ENCODE peak calls at places on chromosome 4, in four cellular contexts. X, J, U and M are unnamed samples.

GRCh38 chr4:1200425-1201035 is 28.1 kb upstream of the SPON2 start:
- DNase-seq in X (no peak), J (peak; percentile 43), U (no peak), M (no peak)

GRCh38 chr4:1080961-1081688 is 32.2 kb downstream of the RNF212 start:
- DNase-seq in X (no peak), J (no peak), U (no peak), M (no peak)

GRCh38 chr4:105878668-105879067 is 16.6 kb upstream of the NPNT start:
- DNase-seq in U (no peak), J (no peak), X (no peak), M (no peak)

GRCh38 chr4:27515140-27515539 is 654.5 kb downstream of the STIM2 start:
- DNase-seq in U (no peak), X (no peak), J (no peak), M (no peak)

GRCh38 chr4:130053723-130054122 is 957.8 kb downstream of the C4orf33 start:
- DNase-seq in X (no peak), J (no peak), U (no peak), M (peak; percentile 40)

GRCh38 chr4:136873555-136873954 is 658.7 kb downstream of the PCDH18 start:
- DNase-seq in J (no peak), U (no peak), X (no peak), M (no peak)

GRCh38 chr4:34619531-34620109 is 1624.7 kb downstream of the ARAP2 start:
- DNase-seq in X (no peak), U (no peak), J (no peak), M (no peak)

GRCh38 chr4:573122-573892 is 2.8 kb downstream of the TMEM271 start:
- DNase-seq in U (no peak), X (no peak), J (no peak), M (no peak)

GRCh38 chr4:154566639-154567204 is 3.9 kb downstream of the FGB start:
- DNase-seq in U (no peak), J (no peak), X (no peak), M (no peak)

GRCh38 chr4:116358633-116359222 is 726.6 kb downstream of the TRAM1L1 start:
- DNase-seq in X (peak; percentile 64), U (peak; percentile 44), J (peak; percentile 39), M (peak; percentile 82)

GRCh38 chr4:122798101-122798500 is 28.5 kb upstream of the FGF2 start:
- DNase-seq in X (no peak), U (no peak), J (peak; percentile 52), M (peak; percentile 13)

GRCh38 chr4:176566769-176567168 is 226.0 kb downstream of the VEGFC start:
- DNase-seq in U (no peak), X (no peak), J (no peak), M (no peak)

GRCh38 chr4:3786196-3786869 is 20.1 kb downstream of the ADRA2C start:
- DNase-seq in X (no peak), J (no peak), U (no peak), M (peak; percentile 59)

GRCh38 chr4:156889616-156890594 is 81.7 kb downstream of the PDGFC start:
- DNase-seq in X (no peak), U (no peak), J (no peak), M (no peak)

GRCh38 chr4:44985152-44985551 is 258.8 kb upstream of the GNPDA2 start:
- DNase-seq in X (no peak), U (no peak), J (no peak), M (no peak)

GRCh38 chr4:150007512-150007911 is 70.7 kb upstream of the DCLK2 start:
- DNase-seq in J (no peak), U (no peak), X (no peak), M (no peak)

GRCh38 chr4:118732591-118733330 is 47.6 kb downstream of the METTL14 start:
- DNase-seq in J (no peak), X (no peak), U (no peak), M (no peak)

GRCh38 chr4:6996481-6996880 is 46.7 kb upstream of the TADA2B start:
- DNase-seq in U (no peak), J (no peak), X (no peak), M (no peak)

GRCh38 chr4:65367306-65367705 is 303.0 kb downstream of the EPHA5 start:
- DNase-seq in U (no peak), X (no peak), J (no peak), M (no peak)

GRCh38 chr4:82629238-82630000 is 67.6 kb upstream of the TMEM150C start:
- DNase-seq in X (no peak), J (no peak), U (no peak), M (no peak)

GRCh38 chr4:100938698-100939097 is 408.6 kb downstream of the PPP3CA start:
- DNase-seq in X (no peak), U (no peak), J (no peak), M (no peak)

GRCh38 chr4:33386761-33387160 is 2666.6 kb downstream of the PCDH7 start:
- DNase-seq in J (no peak), X (no peak), U (no peak), M (no peak)

GRCh38 chr4:151604238-151604637 is 156.6 kb downstream of the GATB start:
- DNase-seq in J (no peak), U (no peak), X (no peak), M (no peak)

GRCh38 chr4:3283483-3283882 is 9.3 kb upstream of the RGS12 start:
- DNase-seq in X (no peak), J (no peak), U (no peak), M (no peak)

GRCh38 chr4:165707126-165707525 is 165.9 kb upstream of the TLL1 start:
- DNase-seq in U (no peak), X (no peak), J (no peak), M (no peak)

GRCh38 chr4:53734584-53735363 is 143.5 kb upstream of the LNX1 start:
- DNase-seq in J (no peak), U (no peak), X (no peak), M (no peak)

GRCh38 chr4:138734746-138735145 is 280.8 kb upstream of the NOCT start:
- DNase-seq in J (no peak), U (no peak), X (no peak), M (no peak)

GRCh38 chr4:88964450-88964849 is 92.5 kb downstream of the FAM13A start:
- DNase-seq in J (no peak), X (no peak), U (no peak), M (no peak)

GRCh38 chr4:166989886-166990285 is 244.4 kb downstream of the SPOCK3 start:
- DNase-seq in J (no peak), U (no peak), X (no peak), M (no peak)

GRCh38 chr4:20249333-20249732 is 2.4 kb upstream of the SLIT2 start:
- DNase-seq in X (no peak), U (no peak), J (no peak), M (no peak)

GRCh38 chr4:53956454-53956853 is 108.0 kb downstream of the CHIC2 start:
- DNase-seq in X (no peak), U (no peak), J (no peak), M (no peak)

GRCh38 chr4:81690871-81691270 is 219.2 kb upstream of the RASGEF1B start:
- DNase-seq in X (no peak), U (no peak), J (no peak), M (no peak)

GRCh38 chr4:54232151-54232688 is 3.1 kb downstream of the PDGFRA start:
- DNase-seq in U (no peak), J (no peak), X (no peak), M (no peak)

GRCh38 chr4:7894677-7895181 is 44.9 kb downstream of the AFAP1 start:
- DNase-seq in J (no peak), X (no peak), U (no peak), M (no peak)

GRCh38 chr4:118086334-118086733 is 52.0 kb downstream of the NDST3 start:
- DNase-seq in J (no peak), X (no peak), U (no peak), M (no peak)

GRCh38 chr4:2817701-2818350 is 24.9 kb downstream of the SH3BP2 start:
- DNase-seq in J (no peak), U (no peak), X (no peak), M (no peak)

GRCh38 chr4:140724780-140725179 is 31.4 kb downstream of the TBC1D9 start:
- DNase-seq in J (no peak), X (no peak), U (no peak), M (no peak)

GRCh38 chr4:140730108-140730507 is 26.1 kb downstream of the TBC1D9 start:
- DNase-seq in U (no peak), X (no peak), J (no peak), M (no peak)

GRCh38 chr4:140725556-140725955 is 30.6 kb downstream of the TBC1D9 start:
- DNase-seq in U (no peak), X (no peak), J (no peak), M (no peak)

GRCh38 chr4:140732780-140733179 is 23.4 kb downstream of the TBC1D9 start:
- DNase-seq in J (no peak), X (no peak), U (no peak), M (no peak)

GRCh38 chr4:140726776-140727500 is 29.2 kb downstream of the TBC1D9 start:
- DNase-seq in X (no peak), U (no peak), J (no peak), M (no peak)
- H3K4me2 ChIP-seq in X (no peak overlapping the region), U (no peak overlapping the region), J (no peak overlapping the region), M (peak overlapping the region; percentile 23)

DNA sequence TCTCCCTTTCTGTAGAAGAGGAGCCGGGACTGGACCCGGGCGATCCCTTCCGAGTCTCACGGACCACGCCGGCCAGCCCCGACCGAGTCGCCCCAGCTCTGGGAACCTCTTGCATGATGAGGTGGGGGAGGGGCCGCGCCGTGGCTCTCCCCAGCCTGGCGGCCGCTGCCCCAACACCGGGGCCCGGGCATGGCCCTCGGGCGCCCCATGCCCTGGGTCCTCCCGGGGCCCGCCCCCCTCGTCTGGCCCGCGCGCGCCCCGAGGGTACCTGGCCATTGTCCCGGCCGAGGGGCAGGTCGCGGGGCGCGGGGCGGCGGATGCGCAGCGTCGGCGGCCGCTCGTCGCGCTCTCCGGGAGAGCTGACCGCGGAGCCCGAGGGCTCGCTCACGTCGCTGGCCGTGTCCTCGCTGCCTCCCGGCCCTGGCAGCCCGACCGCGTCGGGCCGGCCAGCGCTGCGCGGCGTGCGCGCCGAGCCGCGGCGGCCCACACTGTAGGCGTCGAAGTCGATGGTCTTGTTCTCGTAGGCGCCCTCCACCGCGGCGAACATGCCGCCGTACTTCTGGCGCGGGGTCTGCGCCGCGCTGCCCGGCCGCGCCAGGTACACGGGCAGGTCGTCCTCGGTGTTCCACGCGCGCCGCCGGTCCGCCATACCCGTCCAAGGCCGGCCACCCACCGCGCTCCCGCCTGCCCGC is 419 bp downstream of the CRMP1 start:
- DNase-seq in U (no peak), X (no peak), J (no peak), M (no peak)
- TF ChIP-seq BRCA1 in U (no peak), X (no peak), J (no peak), M (no peak)

GRCh38 chr4:108035691-108036090 is 46.0 kb downstream of the HADH start:
- DNase-seq in X (no peak), U (no peak), J (no peak), M (no peak)
- H3K4me2 ChIP-seq in X (no peak overlapping the region), U (peak overlapping the region; percentile 43), J (no peak overlapping the region), M (no peak overlapping the region)

GRCh38 chr4:22162454-22162853 is 213.9 kb upstream of the KCNIP4 start:
- DNase-seq in U (no peak), X (no peak), J (no peak), M (no peak)
- TF ChIP-seq BRCA1 in U (no peak), X (no peak), J (no peak), M (no peak)

DNA sequence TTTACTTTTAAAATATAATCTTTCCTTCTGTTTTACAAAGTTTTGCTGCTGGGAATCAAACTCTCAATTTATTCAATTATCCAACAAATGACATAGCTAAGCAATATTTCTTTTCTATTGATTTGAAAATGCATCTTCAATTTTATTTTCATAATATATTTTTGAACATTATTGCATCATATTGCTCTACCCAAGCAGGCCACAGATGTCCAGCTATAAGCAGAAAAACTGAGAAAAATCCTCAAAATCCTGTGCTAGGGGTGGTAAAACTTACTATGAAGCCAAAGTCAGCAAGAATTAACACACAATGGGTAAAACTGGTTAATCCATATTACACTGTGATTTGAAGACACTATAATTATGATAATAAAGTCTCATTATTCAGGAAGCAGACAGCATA is 5.0 kb downstream of the TIFA start:
- DNase-seq in J (no peak), U (no peak), X (no peak), M (no peak)
- H3K4me2 ChIP-seq in J (no peak overlapping the region), U (peak overlapping the region; percentile 92), X (no peak overlapping the region), M (no peak overlapping the region)